ENCODE peak calls at places on chromosomes 7 and 10, in eight cellular contexts. V is activated CD4-positive, CD25-positive, alpha-beta regulatory T cell; A is skeletal muscle cell; E is IMR-90; C is hippocampal formation; Y is right atrium auricular region; K is neuronal stem cell; P is occipital lobe. B is an unnamed sample.

GRCh38 chr10:86293323-86293840 is 73.2 kb downstream of the GRID1 start:
- DNase-seq in V (no peak), A (no peak), E (no peak), C (no peak), Y (peak), K (no peak), P (no peak), B (no peak)

GRCh38 chr10:102701796-102702195 is 12.4 kb downstream of the ARL3 start:
- DNase-seq in V (no peak), A (no peak), E (no peak), C (no peak), Y (peak), K (no peak), P (no peak), B (no peak)

GRCh38 chr10:127943336-127943910 is 36.5 kb downstream of the PTPRE start:
- DNase-seq in V (no peak), A (no peak), E (no peak), C (no peak), Y (peak), K (no peak), P (no peak), B (no peak)

GRCh38 chr7:250523-250922 is 39.4 kb upstream of the FOXL3 start:
- DNase-seq in V (no peak), A (no peak), E (no peak), C (no peak), Y (no peak), K (no peak), P (no peak), B (no peak)

GRCh38 chr7:13198741-13199140 is 511.3 kb downstream of the ARL4A start:
- DNase-seq in V (no peak), A (no peak), E (peak), C (no peak), Y (no peak), K (no peak), P (no peak), B (no peak)

GRCh38 chr10:72567884-72568283 is 58.0 kb downstream of the MICU1 start:
- DNase-seq in V (no peak), A (no peak), E (no peak), C (no peak), Y (no peak), K (no peak), P (no peak), B (peak)

GRCh38 chr10:50622497-50623298 is 1.1 kb downstream of the SGMS1 start:
- DNase-seq in V (no peak), A (no peak), E (peak), C (peak), Y (peak), K (peak), P (peak), B (no peak)

GRCh38 chr7:78020131-78020873 is 221.7 kb downstream of the PHTF2 start:
- DNase-seq in V (no peak), A (peak), E (peak), C (peak), Y (peak), K (peak), P (peak), B (peak)

GRCh38 chr7:102849079-102849478 is 63.7 kb upstream of the LRRC17 start:
- DNase-seq in V (no peak), A (no peak), E (no peak), C (no peak), Y (no peak), K (no peak), P (no peak), B (no peak)

GRCh38 chr7:85628187-85628586 is 441.3 kb upstream of the SEMA3D start:
- DNase-seq in V (no peak), A (no peak), E (no peak), C (no peak), Y (no peak), K (no peak), P (no peak), B (no peak)

GRCh38 chr10:57627642-57628178 is 640.0 kb downstream of the IPMK start:
- DNase-seq in V (no peak), A (no peak), E (no peak), C (no peak), Y (no peak), K (no peak), P (no peak), B (no peak)

GRCh38 chr7:27603813-27604212 is 58.9 kb downstream of the HIBADH start:
- DNase-seq in V (no peak), A (no peak), E (no peak), C (no peak), Y (no peak), K (no peak), P (no peak), B (peak)

GRCh38 chr10:84008878-84009277 is 130.4 kb upstream of the GHITM start:
- DNase-seq in V (no peak), A (no peak), E (no peak), C (no peak), Y (no peak), K (no peak), P (no peak), B (no peak)

GRCh38 chr7:42035205-42035604 is 201.8 kb downstream of the GLI3 start:
- DNase-seq in V (no peak), A (no peak), E (peak), C (no peak), Y (no peak), K (no peak), P (no peak), B (no peak)

GRCh38 chr10:133276435-133277201 is at the start of gene ADAM8:
- DNase-seq in V (peak), A (no peak), E (no peak), C (no peak), Y (no peak), K (no peak), P (no peak), B (no peak)

B was measured in HepG2.